ENCODE peak calls at places on chromosome 18, in seven cellular contexts. X, B, A, G, D, M and J are unnamed samples. For H3K9me3 and H3K27me3, the result is how much of the 10 kb centered on the place peaks cover.

GRCh38 chr18:11579916-11580315 is 29.5 kb upstream of the SLC35G4 start:
- DNase-seq in X (no peak), B (no peak), A (no peak), G (no peak), D (no peak), M (no peak), J (no peak)

GRCh38 chr18:37944871-37945270 is 379.3 kb upstream of the CELF4 start:
- DNase-seq in X (no peak), B (no peak), A (no peak), G (no peak), D (no peak), M (no peak), J (no peak)

GRCh38 chr18:66838340-66838987 is 234.6 kb upstream of the CDH19 start:
- DNase-seq in X (peak), B (peak), A (no peak), G (no peak), D (no peak), M (no peak), J (no peak)

GRCh38 chr18:57869228-57869627 is 66.1 kb upstream of the ATP8B1 start:
- DNase-seq in X (no peak), B (no peak), A (no peak), G (no peak), D (no peak), M (no peak), J (no peak)

GRCh38 chr18:9101730-9102390 is 639 bp upstream of the NDUFV2 start:
- DNase-seq in X (no peak), B (no peak), A (peak), G (no peak), D (no peak), M (peak), J (no peak)

GRCh38 chr18:7467708-7468466 is 99.2 kb upstream of the PTPRM start:
- DNase-seq in X (no peak), B (no peak), A (no peak), G (no peak), D (no peak), M (peak), J (no peak)

GRCh38 chr18:55768255-55768654 is 180.3 kb upstream of the TCF4 start:
- DNase-seq in X (no peak), B (no peak), A (no peak), G (no peak), D (no peak), M (peak), J (no peak)

GRCh38 chr18:7369006-7369405 is 138.1 kb downstream of the LRRC30 start:
- DNase-seq in X (no peak), B (no peak), A (peak), G (no peak), D (no peak), M (no peak), J (no peak)

GRCh38 chr18:2515408-2515807 is 55.9 kb downstream of the METTL4 start:
- DNase-seq in X (no peak), B (no peak), A (no peak), G (no peak), D (no peak), M (peak), J (no peak)

GRCh38 chr18:57930476-57930875 is 113.5 kb upstream of the NEDD4L start:
- DNase-seq in X (no peak), B (no peak), A (no peak), G (no peak), D (no peak), M (no peak), J (no peak)

DNA sequence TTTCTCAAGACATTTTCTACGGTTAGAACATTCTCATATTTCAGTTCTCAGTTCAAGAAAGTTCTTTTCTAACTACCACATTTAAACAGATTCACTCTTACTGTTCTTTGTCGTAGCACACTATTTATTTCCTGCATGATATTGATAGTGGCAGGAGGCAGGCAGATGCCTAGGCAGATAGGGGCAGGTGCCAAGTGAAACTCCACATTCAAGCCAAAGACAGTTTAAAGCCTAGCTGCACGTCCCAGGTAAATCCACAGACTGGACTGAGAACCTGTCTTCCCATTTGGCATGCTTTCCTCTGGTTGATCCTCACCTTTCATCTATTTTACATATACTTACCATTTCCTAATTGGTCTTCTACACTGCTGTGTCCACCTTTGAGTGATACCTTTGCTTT is 359.3 kb downstream of the TMX3 start:
- DNase-seq in X (no peak), B (no peak), A (no peak), G (no peak), D (no peak), M (no peak), J (no peak)
- H3K9me3 ChIP-seq in X (under half), B (under half), A (half or more), G (under half), D (under half), M (under half), J (under half)

GRCh38 chr18:75201936-75202335 is 7.0 kb downstream of the PTGR3 start:
- DNase-seq in X (no peak), B (no peak), A (no peak), G (peak), D (no peak), M (no peak), J (no peak)
- H3K27me3 ChIP-seq in X (under half), B (under half), A (under half), G (under half), D (under half), M (under half), J (under half)

DNA sequence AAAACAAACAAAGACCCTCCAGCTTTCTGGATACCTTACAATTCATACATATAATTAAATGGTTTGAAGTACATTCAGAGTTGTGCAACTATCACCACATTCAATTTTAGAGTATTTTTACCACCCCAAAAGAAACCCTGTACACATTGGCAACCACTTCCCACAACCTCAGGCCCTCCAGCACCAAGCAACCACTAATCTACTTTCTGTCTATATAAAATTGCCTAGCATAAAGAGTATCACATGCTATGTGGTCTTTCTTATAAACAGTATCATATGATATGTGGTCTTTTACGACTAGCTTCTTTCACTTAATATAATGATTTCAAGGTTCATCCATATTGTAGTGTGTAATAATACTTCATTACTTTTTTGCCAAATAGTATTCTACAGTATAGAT is 7.3 kb downstream of the IER3IP1 start:
- DNase-seq in X (no peak), B (no peak), A (no peak), G (no peak), D (no peak), M (no peak), J (no peak)
- H3K4me3 ChIP-seq in X (no peak), B (no peak), A (no peak), G (no peak), D (no peak), M (no peak), J (no peak)

DNA sequence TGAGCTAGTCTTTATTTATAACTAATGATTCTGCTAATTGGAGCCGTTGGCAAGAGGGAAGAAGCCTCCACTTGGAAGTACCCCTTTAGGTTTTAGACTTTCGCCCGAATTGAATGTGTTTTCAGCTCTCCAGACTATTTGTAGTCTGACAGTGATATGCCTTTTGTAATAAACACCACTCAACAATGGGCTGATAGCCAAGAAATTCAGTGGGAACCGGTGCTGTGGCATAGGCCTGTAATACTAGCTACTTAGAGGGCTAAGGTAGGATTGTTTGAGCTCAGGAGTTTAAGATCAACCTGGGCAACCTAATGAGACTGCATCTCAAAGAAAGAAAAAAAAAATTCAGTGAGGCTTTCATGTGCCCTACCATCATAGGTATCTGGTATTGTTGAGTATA is 13.6 kb upstream of the ZSCAN30 start:
- DNase-seq in X (no peak), B (no peak), A (no peak), G (no peak), D (no peak), M (no peak), J (no peak)
- H3K9me3 ChIP-seq in X (under half), B (under half), A (half or more), G (half or more), D (half or more), M (half or more), J (under half)

DNA sequence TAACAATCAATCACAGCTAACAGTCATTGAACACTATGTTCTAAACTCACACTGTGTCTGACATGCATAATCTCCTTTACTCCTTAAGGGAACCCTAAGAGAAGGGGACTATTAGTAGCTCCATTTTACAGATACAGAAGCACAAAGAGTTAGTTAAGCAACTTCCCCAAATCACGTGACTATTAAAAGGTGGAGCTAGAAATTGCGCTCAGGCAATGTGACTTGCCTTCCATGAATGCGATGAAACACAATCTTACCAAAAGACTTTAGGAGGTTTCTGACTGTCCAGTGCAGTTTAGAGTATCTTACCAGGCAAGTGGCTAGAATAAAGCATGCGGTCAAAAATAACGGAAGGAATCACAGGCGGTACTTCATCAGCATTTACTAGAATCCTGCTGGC is 70.4 kb downstream of the ZNF521 start:
- DNase-seq in X (no peak), B (no peak), A (no peak), G (no peak), D (no peak), M (no peak), J (no peak)
- H3K27me3 ChIP-seq in X (under half), B (under half), A (under half), G (under half), D (under half), M (under half), J (under half)